ENCODE peak calls at places on chromosomes 2 and 18, in six cellular contexts. One of them, this sample, is unnamed.

GRCh38 chr18:45526120-45526841 is 89.0 kb upstream of the SLC14A2 start:
- DNase-seq in A549: no peak
- DNase-seq in endothelial cell of umbilical vein: no peak
- DNase-seq in H1: no peak
- DNase-seq in K562: no peak
- DNase-seq in HepG2: no peak
- DNase-seq in this sample: no peak

GRCh38 chr2:223976635-223977226 is 19.5 kb downstream of the MRPL44 start:
- DNase-seq in A549: no peak
- DNase-seq in endothelial cell of umbilical vein: peak
- DNase-seq in H1: no peak
- DNase-seq in K562: no peak
- DNase-seq in HepG2: no peak
- DNase-seq in this sample: no peak

GRCh38 chr18:25927830-25928229 is 162.6 kb downstream of the SS18 start:
- DNase-seq in A549: no peak
- DNase-seq in endothelial cell of umbilical vein: no peak
- DNase-seq in H1: no peak
- DNase-seq in K562: no peak
- DNase-seq in HepG2: no peak
- DNase-seq in this sample: no peak

GRCh38 chr2:32738939-32739338 is 111.1 kb downstream of the TTC27 start:
- DNase-seq in A549: no peak
- DNase-seq in endothelial cell of umbilical vein: no peak
- DNase-seq in H1: no peak
- DNase-seq in K562: no peak
- DNase-seq in HepG2: no peak
- DNase-seq in this sample: no peak

GRCh38 chr2:163157891-163158511 is 319.4 kb upstream of the KCNH7 start:
- DNase-seq in A549: no peak
- DNase-seq in endothelial cell of umbilical vein: peak
- DNase-seq in H1: no peak
- DNase-seq in K562: no peak
- DNase-seq in HepG2: no peak
- DNase-seq in this sample: no peak

GRCh38 chr2:6724572-6725140 is 141.1 kb downstream of the CMPK2 start:
- DNase-seq in A549: no peak
- DNase-seq in endothelial cell of umbilical vein: no peak
- DNase-seq in H1: no peak
- DNase-seq in K562: no peak
- DNase-seq in HepG2: no peak
- DNase-seq in this sample: no peak

GRCh38 chr2:169108098-169108884 is 38.9 kb downstream of the DHRS9 start:
- DNase-seq in A549: no peak
- DNase-seq in endothelial cell of umbilical vein: no peak
- DNase-seq in H1: no peak
- DNase-seq in K562: no peak
- DNase-seq in HepG2: no peak
- DNase-seq in this sample: no peak

GRCh38 chr2:15964936-15965563 is 24.7 kb downstream of the MYCN start:
- DNase-seq in A549: no peak
- DNase-seq in endothelial cell of umbilical vein: no peak
- DNase-seq in H1: no peak
- DNase-seq in K562: no peak
- DNase-seq in HepG2: no peak
- DNase-seq in this sample: no peak

GRCh38 chr2:12602661-12603060 is 114.1 kb upstream of the TRIB2 start:
- DNase-seq in A549: no peak
- DNase-seq in endothelial cell of umbilical vein: no peak
- DNase-seq in H1: no peak
- DNase-seq in K562: no peak
- DNase-seq in HepG2: no peak
- DNase-seq in this sample: no peak

GRCh38 chr2:152466925-152467676 is 132.1 kb downstream of the FMNL2 start:
- DNase-seq in A549: no peak
- DNase-seq in endothelial cell of umbilical vein: no peak
- DNase-seq in H1: peak
- DNase-seq in K562: no peak
- DNase-seq in HepG2: no peak
- DNase-seq in this sample: no peak

GRCh38 chr2:238513346-238513745 is 86.6 kb downstream of the ASB1 start:
- DNase-seq in A549: peak
- DNase-seq in endothelial cell of umbilical vein: peak
- DNase-seq in H1: peak
- DNase-seq in K562: peak
- DNase-seq in HepG2: peak
- DNase-seq in this sample: peak

GRCh38 chr2:20103514-20103913 is 52.1 kb upstream of the LAPTM4A start:
- DNase-seq in A549: peak
- DNase-seq in endothelial cell of umbilical vein: no peak
- DNase-seq in H1: no peak
- DNase-seq in K562: no peak
- DNase-seq in HepG2: peak
- DNase-seq in this sample: no peak

GRCh38 chr2:106192752-106193490 is 1.2 kb downstream of the UXS1 start:
- DNase-seq in A549: peak
- DNase-seq in endothelial cell of umbilical vein: peak
- DNase-seq in H1: no peak
- DNase-seq in K562: no peak
- DNase-seq in HepG2: peak
- DNase-seq in this sample: no peak

DNA sequence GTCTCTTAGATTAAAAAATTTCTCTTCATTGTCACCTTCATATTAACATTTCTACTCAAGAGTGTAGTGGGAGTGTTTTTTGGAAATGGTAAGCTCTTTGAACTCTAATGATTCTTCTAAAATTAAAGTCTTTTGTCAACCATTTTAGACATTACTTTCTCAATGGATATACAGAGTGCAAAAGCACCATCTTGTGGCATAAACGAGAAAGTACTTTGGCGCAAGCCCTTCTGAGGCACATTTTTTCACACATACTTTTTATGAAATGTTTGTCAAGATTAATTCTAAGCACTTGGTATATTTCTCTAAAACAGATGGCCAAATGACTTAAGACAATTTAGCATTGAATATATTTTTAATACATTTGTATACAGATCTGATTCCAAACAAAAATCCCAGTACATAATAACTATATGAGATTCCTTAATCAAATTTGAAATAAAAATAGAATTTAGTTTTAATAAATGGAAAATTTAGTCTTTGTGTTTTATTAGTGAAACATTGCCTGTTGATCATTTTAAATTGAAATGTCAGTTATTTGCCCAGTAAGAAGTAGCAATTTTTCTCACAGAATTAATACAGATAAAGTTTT is 63.3 kb upstream of the GALNT5 start:
- DNase-seq in A549: peak
- DNase-seq in endothelial cell of umbilical vein: peak
- DNase-seq in H1: no peak
- DNase-seq in K562: peak
- DNase-seq in HepG2: peak
- DNase-seq in this sample: no peak
- TF ChIP-seq JUN in A549: no peak
- TF ChIP-seq JUN in endothelial cell of umbilical vein: no peak
- TF ChIP-seq JUN in H1: no peak
- TF ChIP-seq JUN in K562: no peak
- TF ChIP-seq JUN in HepG2: no peak
- TF ChIP-seq JUN in this sample: no peak

GRCh38 chr2:240644171-240644651 is 18.9 kb downstream of the GPR35 start:
- DNase-seq in A549: no peak
- DNase-seq in endothelial cell of umbilical vein: no peak
- DNase-seq in H1: peak
- DNase-seq in K562: no peak
- DNase-seq in HepG2: no peak
- DNase-seq in this sample: no peak
- TF ChIP-seq JUN in A549: no peak
- TF ChIP-seq JUN in endothelial cell of umbilical vein: no peak
- TF ChIP-seq JUN in H1: no peak
- TF ChIP-seq JUN in K562: no peak
- TF ChIP-seq JUN in HepG2: no peak
- TF ChIP-seq JUN in this sample: no peak

DNA sequence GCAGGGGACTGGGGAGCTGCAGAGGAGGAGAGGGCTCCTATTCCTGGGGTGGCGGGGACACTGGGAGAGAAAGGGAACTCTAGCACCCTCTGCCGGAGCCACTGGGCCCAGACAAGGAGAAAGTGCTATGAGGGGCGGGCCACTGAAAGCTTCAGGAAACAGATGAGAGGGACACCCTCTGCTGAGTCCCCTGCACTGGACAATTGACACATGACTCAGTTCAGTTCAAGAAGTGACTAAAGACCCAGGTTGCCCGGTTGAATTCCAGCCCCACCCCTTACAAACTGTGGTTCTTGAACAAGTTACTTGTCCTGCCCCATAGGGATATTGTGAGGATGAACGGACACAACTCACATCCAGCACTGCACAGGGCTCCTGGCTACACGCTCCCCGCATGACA is 5.0 kb downstream of the RUFY4 start:
- DNase-seq in A549: peak
- DNase-seq in endothelial cell of umbilical vein: peak
- DNase-seq in H1: peak
- DNase-seq in K562: peak
- DNase-seq in HepG2: peak
- DNase-seq in this sample: peak
- TF ChIP-seq JUN in A549: no peak
- TF ChIP-seq JUN in endothelial cell of umbilical vein: no peak
- TF ChIP-seq JUN in H1: no peak
- TF ChIP-seq JUN in K562: no peak
- TF ChIP-seq JUN in HepG2: no peak
- TF ChIP-seq JUN in this sample: no peak

DNA sequence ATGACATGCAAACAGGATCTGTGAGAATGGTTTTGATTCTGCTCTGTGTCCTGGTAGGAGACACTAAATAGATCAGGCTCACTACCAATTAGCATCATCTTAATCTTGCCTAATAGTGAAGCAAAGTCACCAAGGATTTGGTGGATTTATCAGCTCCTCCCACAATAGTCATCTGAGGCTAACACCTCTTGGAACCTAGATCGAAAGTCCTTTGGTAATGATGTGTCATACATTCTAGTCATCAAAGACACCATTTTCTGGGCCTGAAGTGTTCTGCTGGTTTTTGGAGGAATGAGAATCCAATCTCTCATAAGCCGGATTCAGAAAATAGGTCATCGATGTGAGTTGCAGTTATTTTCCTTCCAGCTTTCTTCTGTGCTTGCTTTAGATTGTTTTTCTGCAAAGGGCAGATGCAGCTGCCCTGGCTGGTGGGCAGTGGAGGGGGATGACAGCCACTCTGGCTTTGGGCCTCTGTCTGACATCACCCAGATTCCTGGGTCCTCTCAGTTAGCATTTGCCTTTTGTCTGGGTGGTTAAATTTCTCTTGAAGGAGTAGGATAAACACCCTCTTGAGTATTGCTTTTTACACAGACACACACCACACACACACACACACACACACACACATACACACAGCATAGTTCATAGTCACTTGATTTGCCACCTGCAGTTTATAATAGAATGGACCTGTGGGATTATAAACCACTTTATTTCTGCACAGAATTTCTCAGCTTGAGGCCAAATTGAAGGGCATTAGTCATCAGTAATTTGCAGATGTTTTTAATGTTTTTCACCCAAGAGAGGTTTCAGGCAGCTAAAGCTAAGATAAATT is at the start of gene MYO3B:
- DNase-seq in A549: no peak
- DNase-seq in endothelial cell of umbilical vein: no peak
- DNase-seq in H1: no peak
- DNase-seq in K562: no peak
- DNase-seq in HepG2: no peak
- DNase-seq in this sample: no peak
- TF ChIP-seq JUN in A549: no peak
- TF ChIP-seq JUN in endothelial cell of umbilical vein: no peak
- TF ChIP-seq JUN in H1: no peak
- TF ChIP-seq JUN in K562: no peak
- TF ChIP-seq JUN in HepG2: no peak
- TF ChIP-seq JUN in this sample: no peak

GRCh38 chr2:69644506-69644979 is 1.0 kb upstream of the AAK1 start:
- DNase-seq in A549: no peak
- DNase-seq in endothelial cell of umbilical vein: no peak
- DNase-seq in H1: no peak
- DNase-seq in K562: no peak
- DNase-seq in HepG2: no peak
- DNase-seq in this sample: no peak

GRCh38 chr2:69641887-69642708 is 1.4 kb downstream of the AAK1 start:
- DNase-seq in A549: no peak
- DNase-seq in endothelial cell of umbilical vein: peak
- DNase-seq in H1: no peak
- DNase-seq in K562: no peak
- DNase-seq in HepG2: no peak
- DNase-seq in this sample: no peak

GRCh38 chr2:69642709-69643601 is 584 bp downstream of the AAK1 start:
- DNase-seq in A549: peak
- DNase-seq in endothelial cell of umbilical vein: peak
- DNase-seq in H1: peak
- DNase-seq in K562: peak
- DNase-seq in HepG2: peak
- DNase-seq in this sample: peak

GRCh38 chr2:69645026-69645425 is 1.5 kb upstream of the AAK1 start:
- DNase-seq in A549: no peak
- DNase-seq in endothelial cell of umbilical vein: peak
- DNase-seq in H1: no peak
- DNase-seq in K562: no peak
- DNase-seq in HepG2: no peak
- DNase-seq in this sample: no peak

DNA sequence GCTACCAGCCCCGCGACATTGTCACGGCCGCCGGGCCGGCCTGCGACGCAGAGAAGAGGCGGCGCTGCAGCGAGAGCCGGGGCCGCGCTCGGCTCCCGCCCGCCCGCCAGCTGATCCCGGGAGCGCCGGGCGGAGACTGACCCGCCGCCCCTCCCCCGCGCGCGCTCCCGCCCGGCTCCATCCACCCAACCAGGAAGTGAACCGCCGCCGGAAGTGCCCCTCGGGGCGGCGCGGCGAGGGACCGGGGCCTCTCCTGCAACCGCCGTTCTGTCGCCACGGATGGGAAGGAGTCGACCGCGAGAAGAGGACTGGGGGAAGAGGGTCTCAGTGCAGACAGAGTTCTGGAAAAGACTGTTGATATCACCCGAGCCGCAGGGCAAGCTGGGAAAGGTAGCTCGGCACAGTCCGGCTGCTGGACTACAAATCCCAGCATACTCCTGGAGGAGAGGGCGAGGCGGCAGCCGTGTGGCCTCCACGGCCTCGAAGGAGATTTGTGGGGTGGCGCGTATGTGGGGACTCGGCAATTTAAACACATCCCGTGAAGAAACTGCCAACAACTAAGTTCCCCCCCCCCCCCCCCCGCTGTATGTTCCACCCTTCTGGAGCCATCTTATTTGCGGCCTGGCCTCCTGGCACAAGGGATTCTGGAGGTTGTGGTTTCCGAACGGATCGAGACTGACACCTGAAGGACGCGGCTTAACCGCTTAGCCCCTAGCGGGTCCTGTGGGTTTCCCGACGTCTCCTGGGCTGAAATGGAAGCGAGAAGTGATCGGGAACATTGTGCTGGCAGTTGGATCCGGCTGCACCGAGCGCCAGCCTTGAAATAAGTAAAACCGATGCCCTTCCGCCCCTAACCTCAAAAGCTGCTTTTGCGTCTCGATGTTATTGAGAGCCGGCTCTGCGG is at the start of gene AAK1:
- DNase-seq in A549: peak
- DNase-seq in endothelial cell of umbilical vein: peak
- DNase-seq in H1: peak
- DNase-seq in K562: peak
- DNase-seq in HepG2: peak
- DNase-seq in this sample: peak
- TF ChIP-seq JUN in A549: peak
- TF ChIP-seq JUN in endothelial cell of umbilical vein: no peak
- TF ChIP-seq JUN in H1: no peak
- TF ChIP-seq JUN in K562: no peak
- TF ChIP-seq JUN in HepG2: no peak
- TF ChIP-seq JUN in this sample: no peak

This sample was measured in WTC11.